ENCODE peak calls at places on chromosomes 1 and 21, in seven cellular contexts. One of them, this sample, is unnamed.

GRCh38 chr1:61448934-61449368 is 276.0 kb downstream of the TM2D1 start:
- DNase-seq in NCI-H2227 treated with DMSO at 0.1 percent for 48 hours: no peak
- DNase-seq in HTR-8/SVneo: no peak
- DNase-seq in cardiac fibroblast: peak
- DNase-seq in neural progenitor cell: no peak
- DNase-seq in activated CD4-positive, alpha-beta T cell treated with anti-CD3 and anti-CD28 coated beads, Interleukin-2, amount 50 U/mL, for 4 hours: no peak
- DNase-seq in HAP-1: no peak
- DNase-seq in this sample: no peak

GRCh38 chr1:38677756-38678155 is 181.8 kb downstream of the RRAGC start:
- DNase-seq in NCI-H2227 treated with DMSO at 0.1 percent for 48 hours: no peak
- DNase-seq in HTR-8/SVneo: no peak
- DNase-seq in cardiac fibroblast: no peak
- DNase-seq in neural progenitor cell: no peak
- DNase-seq in activated CD4-positive, alpha-beta T cell treated with anti-CD3 and anti-CD28 coated beads, Interleukin-2, amount 50 U/mL, for 4 hours: no peak
- DNase-seq in HAP-1: no peak
- DNase-seq in this sample: no peak

GRCh38 chr1:212355230-212355969 is 59.3 kb downstream of the PACC1 start:
- DNase-seq in NCI-H2227 treated with DMSO at 0.1 percent for 48 hours: no peak
- DNase-seq in HTR-8/SVneo: no peak
- DNase-seq in cardiac fibroblast: no peak
- DNase-seq in neural progenitor cell: no peak
- DNase-seq in activated CD4-positive, alpha-beta T cell treated with anti-CD3 and anti-CD28 coated beads, Interleukin-2, amount 50 U/mL, for 4 hours: no peak
- DNase-seq in HAP-1: no peak
- DNase-seq in this sample: no peak

GRCh38 chr1:117826551-117827078 is 102.8 kb downstream of the GDAP2 start:
- DNase-seq in NCI-H2227 treated with DMSO at 0.1 percent for 48 hours: no peak
- DNase-seq in HTR-8/SVneo: peak
- DNase-seq in cardiac fibroblast: peak
- DNase-seq in neural progenitor cell: no peak
- DNase-seq in activated CD4-positive, alpha-beta T cell treated with anti-CD3 and anti-CD28 coated beads, Interleukin-2, amount 50 U/mL, for 4 hours: no peak
- DNase-seq in HAP-1: no peak
- DNase-seq in this sample: no peak

GRCh38 chr1:25724986-25725385 is 75.0 kb upstream of the SELENON start:
- DNase-seq in NCI-H2227 treated with DMSO at 0.1 percent for 48 hours: no peak
- DNase-seq in HTR-8/SVneo: no peak
- DNase-seq in cardiac fibroblast: no peak
- DNase-seq in neural progenitor cell: peak
- DNase-seq in activated CD4-positive, alpha-beta T cell treated with anti-CD3 and anti-CD28 coated beads, Interleukin-2, amount 50 U/mL, for 4 hours: no peak
- DNase-seq in HAP-1: peak
- DNase-seq in this sample: no peak

GRCh38 chr1:27525296-27526271 is 35.6 kb upstream of the WASF2 start:
- DNase-seq in NCI-H2227 treated with DMSO at 0.1 percent for 48 hours: peak
- DNase-seq in HTR-8/SVneo: peak
- DNase-seq in cardiac fibroblast: peak
- DNase-seq in neural progenitor cell: peak
- DNase-seq in activated CD4-positive, alpha-beta T cell treated with anti-CD3 and anti-CD28 coated beads, Interleukin-2, amount 50 U/mL, for 4 hours: no peak
- DNase-seq in HAP-1: no peak
- DNase-seq in this sample: no peak

GRCh38 chr1:61424382-61424781 is 300.6 kb downstream of the TM2D1 start:
- DNase-seq in NCI-H2227 treated with DMSO at 0.1 percent for 48 hours: no peak
- DNase-seq in HTR-8/SVneo: no peak
- DNase-seq in cardiac fibroblast: no peak
- DNase-seq in neural progenitor cell: no peak
- DNase-seq in activated CD4-positive, alpha-beta T cell treated with anti-CD3 and anti-CD28 coated beads, Interleukin-2, amount 50 U/mL, for 4 hours: no peak
- DNase-seq in HAP-1: no peak
- DNase-seq in this sample: no peak

GRCh38 chr1:39196244-39197215 is 8.0 kb upstream of the MACF1 start:
- DNase-seq in NCI-H2227 treated with DMSO at 0.1 percent for 48 hours: no peak
- DNase-seq in HTR-8/SVneo: no peak
- DNase-seq in cardiac fibroblast: peak
- DNase-seq in neural progenitor cell: no peak
- DNase-seq in activated CD4-positive, alpha-beta T cell treated with anti-CD3 and anti-CD28 coated beads, Interleukin-2, amount 50 U/mL, for 4 hours: peak
- DNase-seq in HAP-1: no peak
- DNase-seq in this sample: peak

GRCh38 chr1:201673912-201674311 is 135.0 kb downstream of the NAV1 start:
- DNase-seq in NCI-H2227 treated with DMSO at 0.1 percent for 48 hours: no peak
- DNase-seq in HTR-8/SVneo: no peak
- DNase-seq in cardiac fibroblast: no peak
- DNase-seq in neural progenitor cell: peak
- DNase-seq in activated CD4-positive, alpha-beta T cell treated with anti-CD3 and anti-CD28 coated beads, Interleukin-2, amount 50 U/mL, for 4 hours: no peak
- DNase-seq in HAP-1: no peak
- DNase-seq in this sample: no peak

GRCh38 chr1:177464682-177465081 is 293.9 kb downstream of the BRINP2 start:
- DNase-seq in NCI-H2227 treated with DMSO at 0.1 percent for 48 hours: no peak
- DNase-seq in HTR-8/SVneo: no peak
- DNase-seq in cardiac fibroblast: peak
- DNase-seq in neural progenitor cell: no peak
- DNase-seq in activated CD4-positive, alpha-beta T cell treated with anti-CD3 and anti-CD28 coated beads, Interleukin-2, amount 50 U/mL, for 4 hours: no peak
- DNase-seq in HAP-1: no peak
- DNase-seq in this sample: no peak

GRCh38 chr1:218342091-218342490 is 3.0 kb upstream of the TGFB2 start:
- DNase-seq in NCI-H2227 treated with DMSO at 0.1 percent for 48 hours: no peak
- DNase-seq in HTR-8/SVneo: no peak
- DNase-seq in cardiac fibroblast: no peak
- DNase-seq in neural progenitor cell: no peak
- DNase-seq in activated CD4-positive, alpha-beta T cell treated with anti-CD3 and anti-CD28 coated beads, Interleukin-2, amount 50 U/mL, for 4 hours: no peak
- DNase-seq in HAP-1: no peak
- DNase-seq in this sample: no peak

GRCh38 chr1:19448491-19449439 is 36.6 kb downstream of the CAPZB start:
- DNase-seq in NCI-H2227 treated with DMSO at 0.1 percent for 48 hours: no peak
- DNase-seq in HTR-8/SVneo: peak
- DNase-seq in cardiac fibroblast: peak
- DNase-seq in neural progenitor cell: no peak
- DNase-seq in activated CD4-positive, alpha-beta T cell treated with anti-CD3 and anti-CD28 coated beads, Interleukin-2, amount 50 U/mL, for 4 hours: no peak
- DNase-seq in HAP-1: no peak
- DNase-seq in this sample: no peak

GRCh38 chr1:180301135-180301737 is 71.2 kb downstream of the LHX4 start:
- DNase-seq in NCI-H2227 treated with DMSO at 0.1 percent for 48 hours: no peak
- DNase-seq in HTR-8/SVneo: no peak
- DNase-seq in cardiac fibroblast: peak
- DNase-seq in neural progenitor cell: no peak
- DNase-seq in activated CD4-positive, alpha-beta T cell treated with anti-CD3 and anti-CD28 coated beads, Interleukin-2, amount 50 U/mL, for 4 hours: no peak
- DNase-seq in HAP-1: no peak
- DNase-seq in this sample: no peak

GRCh38 chr21:45048026-45048698 is 26.2 kb upstream of the ADARB1 start:
- DNase-seq in NCI-H2227 treated with DMSO at 0.1 percent for 48 hours: no peak
- DNase-seq in HTR-8/SVneo: no peak
- DNase-seq in cardiac fibroblast: no peak
- DNase-seq in neural progenitor cell: no peak
- DNase-seq in activated CD4-positive, alpha-beta T cell treated with anti-CD3 and anti-CD28 coated beads, Interleukin-2, amount 50 U/mL, for 4 hours: no peak
- DNase-seq in HAP-1: no peak
- DNase-seq in this sample: no peak

GRCh38 chr1:161119379-161120061 is 1.6 kb downstream of the NIT1 start:
- DNase-seq in NCI-H2227 treated with DMSO at 0.1 percent for 48 hours: peak
- DNase-seq in HTR-8/SVneo: peak
- DNase-seq in cardiac fibroblast: peak
- DNase-seq in neural progenitor cell: peak
- DNase-seq in activated CD4-positive, alpha-beta T cell treated with anti-CD3 and anti-CD28 coated beads, Interleukin-2, amount 50 U/mL, for 4 hours: peak
- DNase-seq in HAP-1: peak
- DNase-seq in this sample: peak

GRCh38 chr1:244092293-244093264 is 41.5 kb downstream of the ZBTB18 start:
- DNase-seq in NCI-H2227 treated with DMSO at 0.1 percent for 48 hours: no peak
- DNase-seq in HTR-8/SVneo: no peak
- DNase-seq in cardiac fibroblast: peak
- DNase-seq in neural progenitor cell: no peak
- DNase-seq in activated CD4-positive, alpha-beta T cell treated with anti-CD3 and anti-CD28 coated beads, Interleukin-2, amount 50 U/mL, for 4 hours: no peak
- DNase-seq in HAP-1: no peak
- DNase-seq in this sample: no peak

GRCh38 chr1:43893020-43893419 is 40.6 kb upstream of the ARTN start:
- DNase-seq in NCI-H2227 treated with DMSO at 0.1 percent for 48 hours: no peak
- DNase-seq in HTR-8/SVneo: no peak
- DNase-seq in cardiac fibroblast: peak
- DNase-seq in neural progenitor cell: no peak
- DNase-seq in activated CD4-positive, alpha-beta T cell treated with anti-CD3 and anti-CD28 coated beads, Interleukin-2, amount 50 U/mL, for 4 hours: no peak
- DNase-seq in HAP-1: no peak
- DNase-seq in this sample: no peak

GRCh38 chr1:206708058-206708457 is 23.4 kb downstream of the MAPKAPK2 start:
- DNase-seq in NCI-H2227 treated with DMSO at 0.1 percent for 48 hours: no peak
- DNase-seq in HTR-8/SVneo: no peak
- DNase-seq in cardiac fibroblast: no peak
- DNase-seq in neural progenitor cell: no peak
- DNase-seq in activated CD4-positive, alpha-beta T cell treated with anti-CD3 and anti-CD28 coated beads, Interleukin-2, amount 50 U/mL, for 4 hours: no peak
- DNase-seq in HAP-1: no peak
- DNase-seq in this sample: peak